ENCODE peak calls at places on chromosomes 6 and 20, in nine cellular contexts. T is A549, N is ovary, P is esophagus squamous epithelium, Z is IMR-90, Y is prostate gland, R is tibial nerve, M is sigmoid colon, Q is adrenal gland. B is an unnamed sample.

GRCh38 chr6:16130437-16130891 is 1.6 kb downstream of the MYLIP start:
- DNase-seq in T (no peak), N (no peak), P (no peak), Z (no peak), Y (peak; percentile 12), R (no peak), M (no peak), Q (no peak), B (no peak)

GRCh38 chr6:89667872-89668556 is 29.5 kb upstream of the LYRM2 start:
- DNase-seq in T (no peak), N (no peak), P (no peak), Z (no peak), Y (no peak), R (no peak), M (no peak), Q (no peak), B (peak; percentile 6)

GRCh38 chr20:47438464-47439381 is 63.0 kb upstream of the NCOA3 start:
- DNase-seq in T (no peak), N (no peak), P (no peak), Z (no peak), Y (peak; percentile 37), R (no peak), M (no peak), Q (no peak), B (no peak)

GRCh38 chr6:41489284-41489851 is 56.8 kb upstream of the FOXP4 start:
- DNase-seq in T (no peak), N (no peak), P (no peak), Z (peak; percentile 56), Y (no peak), R (peak; percentile 40), M (no peak), Q (no peak), B (no peak)

GRCh38 chr6:42783876-42784738 is 2.3 kb downstream of the BICRAL start:
- DNase-seq in T (no peak), N (no peak), P (no peak), Z (no peak), Y (no peak), R (no peak), M (no peak), Q (no peak), B (peak; percentile 51)

GRCh38 chr20:54086444-54087134 is 16.2 kb upstream of the BCAS1 start:
- DNase-seq in T (no peak), N (no peak), P (no peak), Z (peak; percentile 57), Y (peak; percentile 49), R (no peak), M (no peak), Q (no peak), B (no peak)

GRCh38 chr6:111230351-111231077 is 143.2 kb downstream of the SLC16A10 start:
- DNase-seq in T (no peak), N (no peak), P (no peak), Z (peak; percentile 88), Y (no peak), R (no peak), M (no peak), Q (no peak), B (no peak)

GRCh38 chr20:47124235-47124717 is 229.6 kb downstream of the EYA2 start:
- DNase-seq in T (no peak), N (no peak), P (no peak), Z (no peak), Y (no peak), R (peak; percentile 53), M (no peak), Q (peak; percentile 42), B (no peak)

GRCh38 chr20:22414354-22414753 is 170.0 kb downstream of the FOXA2 start:
- DNase-seq in T (no peak), N (no peak), P (no peak), Z (no peak), Y (no peak), R (no peak), M (no peak), Q (no peak), B (no peak)

GRCh38 chr6:27091661-27092315 is 155.7 kb upstream of the PRSS16 start:
- DNase-seq in T (peak; percentile 72), N (no peak), P (no peak), Z (peak; percentile 95), Y (no peak), R (no peak), M (no peak), Q (no peak), B (peak; percentile 56)

GRCh38 chr6:137495652-137496391 is 1.6 kb upstream of the OLIG3 start:
- DNase-seq in T (no peak), N (no peak), P (no peak), Z (no peak), Y (no peak), R (no peak), M (no peak), Q (no peak), B (no peak)

GRCh38 chr6:150373260-150373701 is 4.5 kb downstream of the IYD start:
- DNase-seq in T (no peak), N (no peak), P (no peak), Z (no peak), Y (no peak), R (peak; percentile 6), M (no peak), Q (no peak), B (no peak)

GRCh38 chr6:118577972-118578371 is 29.9 kb downstream of the PLN start:
- DNase-seq in T (no peak), N (no peak), P (no peak), Z (no peak), Y (no peak), R (no peak), M (no peak), Q (no peak), B (no peak)
- H3K9me3 ChIP-seq in T (peaks cover 18% of the 10 kb centered on the region), N (peaks cover 4% of the 10 kb centered on the region), P (peaks cover 34% of the 10 kb centered on the region), Z (peaks cover 16% of the 10 kb centered on the region), Y (no peaks in the 10 kb centered on the region), R (no peaks in the 10 kb centered on the region), M (peaks cover 17% of the 10 kb centered on the region), Q (no peaks in the 10 kb centered on the region), B (peaks cover 8% of the 10 kb centered on the region)

GRCh38 chr6:7104752-7105151 is 3.0 kb upstream of the RREB1 start:
- DNase-seq in T (no peak), N (no peak), P (no peak), Z (no peak), Y (no peak), R (no peak), M (no peak), Q (no peak), B (no peak)

GRCh38 chr6:7100072-7100750 is 7.5 kb upstream of the RREB1 start:
- DNase-seq in T (no peak), N (no peak), P (no peak), Z (no peak), Y (no peak), R (no peak), M (no peak), Q (no peak), B (peak; percentile 30)

GRCh38 chr6:7101290-7101689 is 6.5 kb upstream of the RREB1 start:
- DNase-seq in T (no peak), N (no peak), P (no peak), Z (no peak), Y (no peak), R (no peak), M (no peak), Q (no peak), B (no peak)

GRCh38 chr6:7098974-7099373 is 8.8 kb upstream of the RREB1 start:
- DNase-seq in T (no peak), N (no peak), P (no peak), Z (no peak), Y (no peak), R (no peak), M (no peak), Q (no peak), B (no peak)

GRCh38 chr6:7100751-7101078 is 7.0 kb upstream of the RREB1 start:
- DNase-seq in T (no peak), N (no peak), P (no peak), Z (no peak), Y (no peak), R (no peak), M (no peak), Q (no peak), B (no peak)
- H3K4me1 ChIP-seq in T (no peaks in the 10 kb centered on the region), N (no peaks in the 10 kb centered on the region), P (no peaks in the 10 kb centered on the region), Z (no peaks in the 10 kb centered on the region), Y (no peaks in the 10 kb centered on the region), R (no peaks in the 10 kb centered on the region), M (no peaks in the 10 kb centered on the region), Q (no peaks in the 10 kb centered on the region), B (peaks cover 6% of the 10 kb centered on the region)

GRCh38 chr6:3884007-3884745 is 35.0 kb downstream of the FAM50B start:
- DNase-seq in T (peak; percentile 21), N (no peak), P (no peak), Z (peak; percentile 83), Y (no peak), R (no peak), M (no peak), Q (no peak), B (peak; percentile 93)

GRCh38 chr6:3887150-3887700 is 38.1 kb downstream of the FAM50B start:
- DNase-seq in T (no peak), N (no peak), P (no peak), Z (peak; percentile 54), Y (no peak), R (peak; percentile 48), M (no peak), Q (no peak), B (peak; percentile 67)

GRCh38 chr6:3882865-3883264 is 33.7 kb downstream of the FAM50B start:
- DNase-seq in T (no peak), N (no peak), P (no peak), Z (peak; percentile 72), Y (no peak), R (peak; percentile 74), M (no peak), Q (no peak), B (no peak)

GRCh38 chr6:3888153-3888957 is 39.2 kb downstream of the FAM50B start:
- DNase-seq in T (peak; percentile 26), N (no peak), P (no peak), Z (no peak), Y (peak; percentile 23), R (peak; percentile 53), M (no peak), Q (no peak), B (no peak)

DNA sequence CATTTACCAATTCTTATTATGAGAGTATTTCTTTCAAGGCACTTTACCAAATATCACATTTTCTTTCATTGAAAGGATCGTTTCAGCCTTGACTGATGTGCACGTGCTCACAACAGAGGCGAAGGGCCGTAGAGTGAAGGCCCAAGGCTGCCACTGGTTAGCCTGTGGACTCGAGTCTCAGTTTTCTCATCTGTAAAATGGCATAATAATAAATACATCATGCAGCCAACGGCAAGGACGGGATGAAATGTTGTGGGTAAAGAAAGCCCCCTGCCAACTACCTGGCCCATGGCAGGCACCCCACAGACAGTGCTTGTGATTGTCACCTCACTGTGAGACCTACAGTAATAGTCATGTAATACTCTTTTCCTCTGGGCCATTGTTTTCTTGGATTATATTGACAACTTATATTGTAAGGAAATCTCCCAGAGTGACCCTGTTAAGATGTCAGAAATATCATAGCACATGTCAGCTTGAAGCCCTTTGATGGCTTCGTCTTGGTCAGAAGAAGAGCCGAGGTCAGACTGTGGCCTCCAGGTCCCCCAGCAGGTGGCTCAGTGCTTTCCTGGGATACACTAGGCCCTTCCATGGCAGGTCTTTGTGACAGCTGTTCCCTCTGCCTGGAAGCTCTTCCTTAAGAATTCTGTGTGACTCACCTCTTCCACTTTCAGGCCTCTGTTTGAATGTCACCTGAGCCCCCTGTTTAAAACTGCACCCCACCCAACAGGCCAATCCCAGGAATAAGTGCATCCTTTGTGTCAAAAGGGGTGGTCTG is 36.3 kb downstream of the FAM50B start:
- DNase-seq in T (peak; percentile 23), N (no peak), P (no peak), Z (no peak), Y (no peak), R (no peak), M (no peak), Q (no peak), B (no peak)
- TF ChIP-seq POLR2A in T (no peak), N (no peak), P (no peak), Z (no peak), Y (no peak), R (no peak), M (no peak), Q (no peak), B (no peak)

GRCh38 chr6:72984981-72985665 is 240.2 kb downstream of the KHDC1L start:
- DNase-seq in T (no peak), N (no peak), P (no peak), Z (peak; percentile 11), Y (no peak), R (no peak), M (no peak), Q (no peak), B (no peak)
- H3K9me3 ChIP-seq in T (no peaks in the 10 kb centered on the region), N (no peaks in the 10 kb centered on the region), P (no peaks in the 10 kb centered on the region), Z (no peaks in the 10 kb centered on the region), Y (no peaks in the 10 kb centered on the region), R (no peaks in the 10 kb centered on the region), M (no peaks in the 10 kb centered on the region), Q (no peaks in the 10 kb centered on the region), B (no peaks in the 10 kb centered on the region)